ENCODE peak calls at places on chromosomes 16 and 17, in four cellular contexts. One of them, this sample, is unnamed.

GRCh38 chr17:52653014-52653413 is 494.5 kb upstream of the CA10 start:
- DNase-seq in lower leg skin: no peak
- DNase-seq in neural crest cell: no peak
- DNase-seq in endothelial cell: no peak
- DNase-seq in this sample: no peak

GRCh38 chr16:51839697-51840462 is 688.8 kb upstream of the SALL1 start:
- DNase-seq in endothelial cell: no peak
- DNase-seq in neural crest cell: no peak
- DNase-seq in lower leg skin: no peak
- DNase-seq in this sample: no peak

GRCh38 chr17:49022391-49022941 is 25.3 kb downstream of the IGF2BP1 start:
- DNase-seq in neural crest cell: no peak
- DNase-seq in endothelial cell: peak
- DNase-seq in lower leg skin: peak
- DNase-seq in this sample: peak

GRCh38 chr17:1592751-1593629 is 30.4 kb upstream of the PITPNA start:
- DNase-seq in neural crest cell: no peak
- DNase-seq in lower leg skin: no peak
- DNase-seq in endothelial cell: no peak
- DNase-seq in this sample: no peak

GRCh38 chr17:39737761-39738567 is at the start of gene GRB7:
- DNase-seq in endothelial cell: no peak
- DNase-seq in neural crest cell: no peak
- DNase-seq in lower leg skin: no peak
- DNase-seq in this sample: peak

GRCh38 chr17:63698886-63699637 is 863 bp downstream of the LIMD2 start:
- DNase-seq in endothelial cell: no peak
- DNase-seq in lower leg skin: peak
- DNase-seq in neural crest cell: peak
- DNase-seq in this sample: peak

GRCh38 chr17:7046127-7046724 is 2.3 kb upstream of the SLC16A11 start:
- DNase-seq in endothelial cell: no peak
- DNase-seq in neural crest cell: no peak
- DNase-seq in lower leg skin: peak
- DNase-seq in this sample: peak

GRCh38 chr17:31321481-31321880 is at the start of gene EVI2A:
- DNase-seq in lower leg skin: no peak
- DNase-seq in neural crest cell: no peak
- DNase-seq in endothelial cell: no peak
- DNase-seq in this sample: no peak

GRCh38 chr17:73293480-73293911 is 18.3 kb downstream of the CDC42EP4 start:
- DNase-seq in neural crest cell: no peak
- DNase-seq in endothelial cell: no peak
- DNase-seq in lower leg skin: peak
- DNase-seq in this sample: no peak

GRCh38 chr17:27504188-27504995 is 48.1 kb downstream of the KSR1 start:
- DNase-seq in lower leg skin: no peak
- DNase-seq in neural crest cell: no peak
- DNase-seq in endothelial cell: no peak
- DNase-seq in this sample: no peak

GRCh38 chr16:2042666-2043295 is 4.9 kb downstream of the NTHL1 start:
- DNase-seq in neural crest cell: no peak
- DNase-seq in endothelial cell: no peak
- DNase-seq in lower leg skin: no peak
- DNase-seq in this sample: no peak

GRCh38 chr17:68734202-68734825 is 133.1 kb upstream of the FAM20A start:
- DNase-seq in lower leg skin: no peak
- DNase-seq in neural crest cell: no peak
- DNase-seq in endothelial cell: no peak
- DNase-seq in this sample: no peak

GRCh38 chr17:58127846-58128245 is 20.3 kb upstream of the OR4D1 start:
- DNase-seq in endothelial cell: no peak
- DNase-seq in lower leg skin: no peak
- DNase-seq in neural crest cell: no peak
- DNase-seq in this sample: no peak

GRCh38 chr17:58120195-58120822 is 27.9 kb upstream of the OR4D1 start:
- DNase-seq in neural crest cell: peak
- DNase-seq in endothelial cell: peak
- DNase-seq in lower leg skin: no peak
- DNase-seq in this sample: peak

GRCh38 chr17:58117382-58117781 is 30.8 kb upstream of the OR4D1 start:
- DNase-seq in lower leg skin: no peak
- DNase-seq in endothelial cell: no peak
- DNase-seq in neural crest cell: no peak
- DNase-seq in this sample: no peak

GRCh38 chr17:58119491-58119890 is 28.7 kb upstream of the OR4D1 start:
- DNase-seq in lower leg skin: no peak
- DNase-seq in endothelial cell: no peak
- DNase-seq in neural crest cell: no peak
- DNase-seq in this sample: no peak

GRCh38 chr17:58121925-58122324 is 26.3 kb upstream of the OR4D1 start:
- DNase-seq in neural crest cell: no peak
- DNase-seq in endothelial cell: no peak
- DNase-seq in lower leg skin: no peak
- DNase-seq in this sample: no peak
- TF ChIP-seq CTCF in neural crest cell: peak
- TF ChIP-seq CTCF in endothelial cell: no peak
- TF ChIP-seq CTCF in lower leg skin: no peak
- TF ChIP-seq CTCF in this sample: peak

GRCh38 chr16:77332792-77333191 is 102.0 kb downstream of the ADAMTS18 start:
- DNase-seq in neural crest cell: no peak
- DNase-seq in endothelial cell: no peak
- DNase-seq in lower leg skin: no peak
- DNase-seq in this sample: no peak

GRCh38 chr16:77336637-77337036 is 98.2 kb downstream of the ADAMTS18 start:
- DNase-seq in neural crest cell: no peak
- DNase-seq in endothelial cell: no peak
- DNase-seq in lower leg skin: no peak
- DNase-seq in this sample: no peak

GRCh38 chr16:77330332-77331043 is 104.3 kb downstream of the ADAMTS18 start:
- DNase-seq in endothelial cell: no peak
- DNase-seq in neural crest cell: no peak
- DNase-seq in lower leg skin: no peak
- DNase-seq in this sample: no peak

GRCh38 chr16:77331802-77332586 is 102.8 kb downstream of the ADAMTS18 start:
- DNase-seq in lower leg skin: no peak
- DNase-seq in endothelial cell: no peak
- DNase-seq in neural crest cell: no peak
- DNase-seq in this sample: no peak

DNA sequence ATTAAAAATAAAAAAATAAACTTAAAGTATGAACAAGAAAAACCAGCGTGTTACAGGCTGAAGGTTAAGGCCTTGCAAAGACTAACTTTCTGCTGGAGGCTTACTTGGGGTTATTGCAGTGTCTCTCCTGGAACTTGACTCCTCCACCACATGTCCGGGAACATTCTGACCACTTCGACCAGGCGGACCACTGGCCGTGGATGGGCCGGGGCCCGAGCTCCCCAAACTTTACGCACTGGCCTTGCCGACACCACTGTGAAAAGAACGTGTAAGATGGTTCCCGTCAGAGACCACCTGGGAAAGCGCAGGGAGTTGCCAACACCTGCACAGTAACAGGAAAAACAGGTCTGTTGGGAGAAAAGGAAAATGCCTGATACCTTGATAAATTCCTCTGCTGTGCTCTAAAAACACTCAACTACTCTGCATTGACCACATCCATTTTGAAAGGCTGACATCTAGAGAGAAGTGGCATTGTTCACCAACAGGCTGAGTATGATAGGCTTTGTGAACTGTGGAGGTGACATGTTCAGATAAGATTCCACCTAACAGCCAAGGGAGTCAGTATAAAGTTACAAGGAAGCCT is 99.1 kb downstream of the ADAMTS18 start:
- DNase-seq in neural crest cell: no peak
- DNase-seq in lower leg skin: no peak
- DNase-seq in endothelial cell: no peak
- DNase-seq in this sample: peak
- TF ChIP-seq CTCF in neural crest cell: no peak
- TF ChIP-seq CTCF in lower leg skin: no peak
- TF ChIP-seq CTCF in endothelial cell: no peak
- TF ChIP-seq CTCF in this sample: no peak

DNA sequence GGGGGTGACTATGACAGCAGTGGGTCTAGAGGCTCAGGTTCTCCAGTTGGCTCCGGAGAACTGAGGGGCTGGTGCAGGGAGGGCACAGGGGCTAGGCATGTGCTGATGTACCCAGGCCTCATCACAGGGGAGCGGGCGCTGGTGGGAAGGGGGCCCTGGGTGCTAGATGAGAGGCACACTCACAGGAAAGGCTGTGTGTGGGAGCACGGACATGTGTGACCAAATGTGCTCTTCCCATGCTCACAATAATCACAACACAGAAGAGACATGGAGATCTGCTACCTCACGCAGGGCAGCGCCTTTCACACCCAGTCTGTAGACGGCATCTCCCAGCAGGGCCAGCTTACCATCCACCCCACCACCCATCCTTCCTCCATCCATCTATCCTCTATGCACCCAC is 17.4 kb upstream of the RASD1 start:
- DNase-seq in neural crest cell: no peak
- DNase-seq in endothelial cell: no peak
- DNase-seq in lower leg skin: no peak
- DNase-seq in this sample: no peak
- TF ChIP-seq CTCF in neural crest cell: no peak
- TF ChIP-seq CTCF in endothelial cell: no peak
- TF ChIP-seq CTCF in lower leg skin: no peak
- TF ChIP-seq CTCF in this sample: no peak

GRCh38 chr16:81879625-81880024 is 100.5 kb downstream of the PLCG2 start:
- DNase-seq in lower leg skin: no peak
- DNase-seq in neural crest cell: no peak
- DNase-seq in endothelial cell: no peak
- DNase-seq in this sample: no peak
- TF ChIP-seq CTCF in lower leg skin: no peak
- TF ChIP-seq CTCF in neural crest cell: no peak
- TF ChIP-seq CTCF in endothelial cell: peak
- TF ChIP-seq CTCF in this sample: no peak

DNA sequence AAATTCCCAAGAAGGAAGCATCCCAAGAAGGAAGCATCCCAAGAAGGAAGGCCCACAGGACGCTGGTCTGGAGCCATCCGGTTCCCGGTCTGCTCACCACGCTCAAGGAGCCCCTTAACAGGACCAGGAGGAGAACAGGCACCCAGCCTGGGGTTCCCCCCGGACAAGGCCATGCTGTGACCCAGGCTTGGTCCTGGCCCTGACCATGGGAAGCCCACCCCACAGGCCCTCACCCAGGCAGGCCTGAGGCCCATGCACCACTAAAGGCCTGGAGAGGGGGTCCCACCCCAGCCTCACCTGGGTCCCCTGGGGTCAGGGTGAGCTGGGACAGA is 340 bp upstream of the ENPP7 start:
- DNase-seq in neural crest cell: no peak
- DNase-seq in endothelial cell: no peak
- DNase-seq in lower leg skin: no peak
- DNase-seq in this sample: no peak
- TF ChIP-seq CTCF in neural crest cell: no peak
- TF ChIP-seq CTCF in endothelial cell: no peak
- TF ChIP-seq CTCF in lower leg skin: no peak
- TF ChIP-seq CTCF in this sample: no peak

GRCh38 chr17:9755083-9755482 is 36.3 kb downstream of the DHRS7C start:
- DNase-seq in lower leg skin: no peak
- DNase-seq in neural crest cell: no peak
- DNase-seq in endothelial cell: no peak
- DNase-seq in this sample: no peak
- TF ChIP-seq CTCF in lower leg skin: no peak
- TF ChIP-seq CTCF in neural crest cell: no peak
- TF ChIP-seq CTCF in endothelial cell: no peak
- TF ChIP-seq CTCF in this sample: no peak

GRCh38 chr17:80692931-80693467 is 148.4 kb downstream of the RPTOR start:
- DNase-seq in endothelial cell: no peak
- DNase-seq in lower leg skin: no peak
- DNase-seq in neural crest cell: no peak
- DNase-seq in this sample: no peak
- TF ChIP-seq CTCF in endothelial cell: no peak
- TF ChIP-seq CTCF in lower leg skin: no peak
- TF ChIP-seq CTCF in neural crest cell: no peak
- TF ChIP-seq CTCF in this sample: peak

This sample was measured in progenitor cell of endocrine pancreas.